ENCODE peak calls at places on chromosomes 16 and 17, in eight cellular contexts. One of them, this sample, is unnamed.

GRCh38 chr16:76614255-76614654 is 337.1 kb downstream of the CNTNAP4 start:
- DNase-seq in EH: no peak
- DNase-seq in cardiac muscle cell: no peak
- DNase-seq in mesothelial cell of epicardium: no peak
- DNase-seq in substantia nigra: no peak
- DNase-seq in A549: no peak
- DNase-seq in NCI-H460: no peak
- DNase-seq in activated CD4-positive, alpha-beta memory T cell treated with anti-CD3 and anti-CD28 coated beads, Interleukin-2, amount 10 ng/mL, durations not matched to agents 7 days and 5 days: no peak
- DNase-seq in this sample: no peak

GRCh38 chr17:50550661-50551432 is 3.9 kb downstream of the SPATA20 start:
- DNase-seq in EH: peak; percentile 82
- DNase-seq in cardiac muscle cell: peak; percentile 94
- DNase-seq in mesothelial cell of epicardium: peak; percentile 78
- DNase-seq in substantia nigra: peak; percentile 45
- DNase-seq in A549: peak; percentile 95
- DNase-seq in NCI-H460: peak; percentile 87
- DNase-seq in activated CD4-positive, alpha-beta memory T cell treated with anti-CD3 and anti-CD28 coated beads, Interleukin-2, amount 10 ng/mL, durations not matched to agents 7 days and 5 days: no peak
- DNase-seq in this sample: peak; percentile 43

GRCh38 chr17:76153640-76154039 is 12.6 kb upstream of the FOXJ1 start:
- DNase-seq in EH: peak; percentile 51
- DNase-seq in cardiac muscle cell: peak; percentile 58
- DNase-seq in mesothelial cell of epicardium: no peak
- DNase-seq in substantia nigra: no peak
- DNase-seq in A549: no peak
- DNase-seq in NCI-H460: no peak
- DNase-seq in activated CD4-positive, alpha-beta memory T cell treated with anti-CD3 and anti-CD28 coated beads, Interleukin-2, amount 10 ng/mL, durations not matched to agents 7 days and 5 days: no peak
- DNase-seq in this sample: no peak

GRCh38 chr17:76223802-76224201 is 16.5 kb downstream of the RNF157 start:
- DNase-seq in EH: no peak
- DNase-seq in cardiac muscle cell: no peak
- DNase-seq in mesothelial cell of epicardium: no peak
- DNase-seq in substantia nigra: no peak
- DNase-seq in A549: no peak
- DNase-seq in NCI-H460: no peak
- DNase-seq in activated CD4-positive, alpha-beta memory T cell treated with anti-CD3 and anti-CD28 coated beads, Interleukin-2, amount 10 ng/mL, durations not matched to agents 7 days and 5 days: no peak
- DNase-seq in this sample: no peak

GRCh38 chr17:44499722-44500121 is 3.5 kb downstream of the GPATCH8 start:
- DNase-seq in EH: no peak
- DNase-seq in cardiac muscle cell: no peak
- DNase-seq in mesothelial cell of epicardium: no peak
- DNase-seq in substantia nigra: no peak
- DNase-seq in A549: no peak
- DNase-seq in NCI-H460: no peak
- DNase-seq in activated CD4-positive, alpha-beta memory T cell treated with anti-CD3 and anti-CD28 coated beads, Interleukin-2, amount 10 ng/mL, durations not matched to agents 7 days and 5 days: no peak
- DNase-seq in this sample: no peak

GRCh38 chr16:19884021-19884485 is 595 bp downstream of the GPRC5B start:
- DNase-seq in EH: no peak
- DNase-seq in cardiac muscle cell: no peak
- DNase-seq in mesothelial cell of epicardium: no peak
- DNase-seq in substantia nigra: no peak
- DNase-seq in A549: no peak
- DNase-seq in NCI-H460: no peak
- DNase-seq in activated CD4-positive, alpha-beta memory T cell treated with anti-CD3 and anti-CD28 coated beads, Interleukin-2, amount 10 ng/mL, durations not matched to agents 7 days and 5 days: no peak
- DNase-seq in this sample: no peak

GRCh38 chr17:82333279-82334171 is at the start of gene SECTM1:
- DNase-seq in EH: peak; percentile 68
- DNase-seq in cardiac muscle cell: peak; percentile 40
- DNase-seq in mesothelial cell of epicardium: no peak
- DNase-seq in substantia nigra: no peak
- DNase-seq in A549: no peak
- DNase-seq in NCI-H460: no peak
- DNase-seq in activated CD4-positive, alpha-beta memory T cell treated with anti-CD3 and anti-CD28 coated beads, Interleukin-2, amount 10 ng/mL, durations not matched to agents 7 days and 5 days: peak; percentile 32
- DNase-seq in this sample: no peak

GRCh38 chr16:14455577-14455976 is 174.5 kb downstream of the PARN start:
- DNase-seq in EH: peak; percentile 78
- DNase-seq in cardiac muscle cell: no peak
- DNase-seq in mesothelial cell of epicardium: no peak
- DNase-seq in substantia nigra: no peak
- DNase-seq in A549: peak; percentile 40
- DNase-seq in NCI-H460: peak; percentile 26
- DNase-seq in activated CD4-positive, alpha-beta memory T cell treated with anti-CD3 and anti-CD28 coated beads, Interleukin-2, amount 10 ng/mL, durations not matched to agents 7 days and 5 days: no peak
- DNase-seq in this sample: no peak

GRCh38 chr17:53499277-53499676 is 323.4 kb upstream of the KIF2B start:
- DNase-seq in EH: no peak
- DNase-seq in cardiac muscle cell: no peak
- DNase-seq in mesothelial cell of epicardium: no peak
- DNase-seq in substantia nigra: no peak
- DNase-seq in A549: no peak
- DNase-seq in NCI-H460: no peak
- DNase-seq in activated CD4-positive, alpha-beta memory T cell treated with anti-CD3 and anti-CD28 coated beads, Interleukin-2, amount 10 ng/mL, durations not matched to agents 7 days and 5 days: no peak
- DNase-seq in this sample: no peak

GRCh38 chr17:43734376-43734775 is 24.2 kb downstream of the SOST start:
- DNase-seq in EH: peak; percentile 75
- DNase-seq in cardiac muscle cell: peak; percentile 92
- DNase-seq in mesothelial cell of epicardium: no peak
- DNase-seq in substantia nigra: no peak
- DNase-seq in A549: no peak
- DNase-seq in NCI-H460: no peak
- DNase-seq in activated CD4-positive, alpha-beta memory T cell treated with anti-CD3 and anti-CD28 coated beads, Interleukin-2, amount 10 ng/mL, durations not matched to agents 7 days and 5 days: no peak
- DNase-seq in this sample: no peak

GRCh38 chr16:23509763-23510153 is 536 bp downstream of the GGA2 start:
- DNase-seq in EH: peak; percentile 62
- DNase-seq in cardiac muscle cell: peak; percentile 38
- DNase-seq in mesothelial cell of epicardium: peak; percentile 40
- DNase-seq in substantia nigra: no peak
- DNase-seq in A549: no peak
- DNase-seq in NCI-H460: no peak
- DNase-seq in activated CD4-positive, alpha-beta memory T cell treated with anti-CD3 and anti-CD28 coated beads, Interleukin-2, amount 10 ng/mL, durations not matched to agents 7 days and 5 days: peak; percentile 49
- DNase-seq in this sample: no peak

GRCh38 chr17:47789611-47790520 is 31.7 kb downstream of the OSBPL7 start:
- DNase-seq in EH: peak; percentile 43
- DNase-seq in cardiac muscle cell: peak; percentile 60
- DNase-seq in mesothelial cell of epicardium: peak; percentile 60
- DNase-seq in substantia nigra: peak; percentile 2
- DNase-seq in A549: peak; percentile 79
- DNase-seq in NCI-H460: peak; percentile 49
- DNase-seq in activated CD4-positive, alpha-beta memory T cell treated with anti-CD3 and anti-CD28 coated beads, Interleukin-2, amount 10 ng/mL, durations not matched to agents 7 days and 5 days: peak; percentile 63
- DNase-seq in this sample: no peak

GRCh38 chr16:85126731-85127662 is 14.7 kb upstream of the CIBAR2 start:
- DNase-seq in EH: peak; percentile 79
- DNase-seq in cardiac muscle cell: peak; percentile 94
- DNase-seq in mesothelial cell of epicardium: no peak
- DNase-seq in substantia nigra: no peak
- DNase-seq in A549: no peak
- DNase-seq in NCI-H460: no peak
- DNase-seq in activated CD4-positive, alpha-beta memory T cell treated with anti-CD3 and anti-CD28 coated beads, Interleukin-2, amount 10 ng/mL, durations not matched to agents 7 days and 5 days: no peak
- DNase-seq in this sample: peak; percentile 34

GRCh38 chr17:82106697-82107305 is 8.8 kb upstream of the FASN start:
- DNase-seq in EH: no peak
- DNase-seq in cardiac muscle cell: no peak
- DNase-seq in mesothelial cell of epicardium: no peak
- DNase-seq in substantia nigra: no peak
- DNase-seq in A549: no peak
- DNase-seq in NCI-H460: no peak
- DNase-seq in activated CD4-positive, alpha-beta memory T cell treated with anti-CD3 and anti-CD28 coated beads, Interleukin-2, amount 10 ng/mL, durations not matched to agents 7 days and 5 days: no peak
- DNase-seq in this sample: no peak

GRCh38 chr17:57638284-57638683 is 106.8 kb downstream of the CCDC182 start:
- DNase-seq in EH: no peak
- DNase-seq in cardiac muscle cell: no peak
- DNase-seq in mesothelial cell of epicardium: no peak
- DNase-seq in substantia nigra: no peak
- DNase-seq in A549: no peak
- DNase-seq in NCI-H460: no peak
- DNase-seq in activated CD4-positive, alpha-beta memory T cell treated with anti-CD3 and anti-CD28 coated beads, Interleukin-2, amount 10 ng/mL, durations not matched to agents 7 days and 5 days: no peak
- DNase-seq in this sample: no peak

GRCh38 chr17:75086496-75087181 is 1.1 kb upstream of the SLC16A5 start:
- DNase-seq in EH: no peak
- DNase-seq in cardiac muscle cell: no peak
- DNase-seq in mesothelial cell of epicardium: no peak
- DNase-seq in substantia nigra: no peak
- DNase-seq in A549: peak; percentile 54
- DNase-seq in NCI-H460: no peak
- DNase-seq in activated CD4-positive, alpha-beta memory T cell treated with anti-CD3 and anti-CD28 coated beads, Interleukin-2, amount 10 ng/mL, durations not matched to agents 7 days and 5 days: no peak
- DNase-seq in this sample: no peak

GRCh38 chr17:44170499-44171201 is at the start of gene ASB16:
- DNase-seq in EH: peak; percentile 61
- DNase-seq in cardiac muscle cell: no peak
- DNase-seq in mesothelial cell of epicardium: no peak
- DNase-seq in substantia nigra: no peak
- DNase-seq in A549: no peak
- DNase-seq in NCI-H460: no peak
- DNase-seq in activated CD4-positive, alpha-beta memory T cell treated with anti-CD3 and anti-CD28 coated beads, Interleukin-2, amount 10 ng/mL, durations not matched to agents 7 days and 5 days: no peak
- DNase-seq in this sample: no peak

GRCh38 chr17:68398731-68399637 is 58.3 kb downstream of the WIPI1 start:
- DNase-seq in EH: peak; percentile 81
- DNase-seq in cardiac muscle cell: peak; percentile 86
- DNase-seq in mesothelial cell of epicardium: no peak
- DNase-seq in substantia nigra: peak; percentile 9
- DNase-seq in A549: peak; percentile 82
- DNase-seq in NCI-H460: peak; percentile 91
- DNase-seq in activated CD4-positive, alpha-beta memory T cell treated with anti-CD3 and anti-CD28 coated beads, Interleukin-2, amount 10 ng/mL, durations not matched to agents 7 days and 5 days: peak; percentile 49
- DNase-seq in this sample: peak; percentile 91

GRCh38 chr17:19000531-19001011 is 4.0 kb downstream of the FAM83G start:
- DNase-seq in EH: peak; percentile 73
- DNase-seq in cardiac muscle cell: peak; percentile 66
- DNase-seq in mesothelial cell of epicardium: no peak
- DNase-seq in substantia nigra: no peak
- DNase-seq in A549: peak; percentile 40
- DNase-seq in NCI-H460: no peak
- DNase-seq in activated CD4-positive, alpha-beta memory T cell treated with anti-CD3 and anti-CD28 coated beads, Interleukin-2, amount 10 ng/mL, durations not matched to agents 7 days and 5 days: no peak
- DNase-seq in this sample: no peak

GRCh38 chr16:21698169-21699032 is 34.6 kb downstream of the OTOA start:
- DNase-seq in EH: no peak
- DNase-seq in cardiac muscle cell: no peak
- DNase-seq in mesothelial cell of epicardium: no peak
- DNase-seq in substantia nigra: no peak
- DNase-seq in A549: no peak
- DNase-seq in NCI-H460: no peak
- DNase-seq in activated CD4-positive, alpha-beta memory T cell treated with anti-CD3 and anti-CD28 coated beads, Interleukin-2, amount 10 ng/mL, durations not matched to agents 7 days and 5 days: no peak
- DNase-seq in this sample: no peak

GRCh38 chr17:57597531-57598453 is 147.3 kb downstream of the CCDC182 start:
- DNase-seq in EH: peak; percentile 81
- DNase-seq in cardiac muscle cell: peak; percentile 86
- DNase-seq in mesothelial cell of epicardium: peak; percentile 66
- DNase-seq in substantia nigra: peak; percentile 41
- DNase-seq in A549: peak; percentile 82
- DNase-seq in NCI-H460: peak; percentile 47
- DNase-seq in activated CD4-positive, alpha-beta memory T cell treated with anti-CD3 and anti-CD28 coated beads, Interleukin-2, amount 10 ng/mL, durations not matched to agents 7 days and 5 days: peak; percentile 47
- DNase-seq in this sample: peak; percentile 82

GRCh38 chr17:79788989-79789942 is 7.6 kb downstream of the CBX8 start:
- DNase-seq in EH: no peak
- DNase-seq in cardiac muscle cell: no peak
- DNase-seq in mesothelial cell of epicardium: no peak
- DNase-seq in substantia nigra: no peak
- DNase-seq in A549: no peak
- DNase-seq in NCI-H460: no peak
- DNase-seq in activated CD4-positive, alpha-beta memory T cell treated with anti-CD3 and anti-CD28 coated beads, Interleukin-2, amount 10 ng/mL, durations not matched to agents 7 days and 5 days: no peak
- DNase-seq in this sample: no peak

GRCh38 chr16:81786321-81786720 is 7.2 kb downstream of the PLCG2 start:
- DNase-seq in EH: peak; percentile 8
- DNase-seq in cardiac muscle cell: no peak
- DNase-seq in mesothelial cell of epicardium: no peak
- DNase-seq in substantia nigra: no peak
- DNase-seq in A549: no peak
- DNase-seq in NCI-H460: no peak
- DNase-seq in activated CD4-positive, alpha-beta memory T cell treated with anti-CD3 and anti-CD28 coated beads, Interleukin-2, amount 10 ng/mL, durations not matched to agents 7 days and 5 days: no peak
- DNase-seq in this sample: no peak

GRCh38 chr16:68564367-68564985 is 25.4 kb downstream of the ZFP90 start:
- DNase-seq in EH: peak; percentile 18
- DNase-seq in cardiac muscle cell: peak; percentile 5
- DNase-seq in mesothelial cell of epicardium: no peak
- DNase-seq in substantia nigra: no peak
- DNase-seq in A549: peak; percentile 35
- DNase-seq in NCI-H460: peak; percentile 16
- DNase-seq in activated CD4-positive, alpha-beta memory T cell treated with anti-CD3 and anti-CD28 coated beads, Interleukin-2, amount 10 ng/mL, durations not matched to agents 7 days and 5 days: no peak
- DNase-seq in this sample: no peak

GRCh38 chr17:29622337-29623282 is at the start of gene CORO6:
- DNase-seq in EH: peak; percentile 67
- DNase-seq in cardiac muscle cell: peak; percentile 59
- DNase-seq in mesothelial cell of epicardium: peak; percentile 75
- DNase-seq in substantia nigra: no peak
- DNase-seq in A549: peak; percentile 50
- DNase-seq in NCI-H460: peak; percentile 25
- DNase-seq in activated CD4-positive, alpha-beta memory T cell treated with anti-CD3 and anti-CD28 coated beads, Interleukin-2, amount 10 ng/mL, durations not matched to agents 7 days and 5 days: peak; percentile 59
- DNase-seq in this sample: no peak

GRCh38 chr16:35711958-35712357 is 2252.5 kb downstream of the TP53TG3F start:
- DNase-seq in EH: no peak
- DNase-seq in cardiac muscle cell: no peak
- DNase-seq in mesothelial cell of epicardium: peak; percentile 6
- DNase-seq in substantia nigra: no peak
- DNase-seq in A549: no peak
- DNase-seq in NCI-H460: no peak
- DNase-seq in activated CD4-positive, alpha-beta memory T cell treated with anti-CD3 and anti-CD28 coated beads, Interleukin-2, amount 10 ng/mL, durations not matched to agents 7 days and 5 days: no peak
- DNase-seq in this sample: no peak

GRCh38 chr16:85759631-85760419 is 8.9 kb upstream of the C16orf74 start:
- DNase-seq in EH: no peak
- DNase-seq in cardiac muscle cell: no peak
- DNase-seq in mesothelial cell of epicardium: no peak
- DNase-seq in substantia nigra: no peak
- DNase-seq in A549: peak; percentile 41
- DNase-seq in NCI-H460: no peak
- DNase-seq in activated CD4-positive, alpha-beta memory T cell treated with anti-CD3 and anti-CD28 coated beads, Interleukin-2, amount 10 ng/mL, durations not matched to agents 7 days and 5 days: peak; percentile 23
- DNase-seq in this sample: no peak

GRCh38 chr17:69828087-69828486 is 246.9 kb upstream of the KCNJ16 start:
- DNase-seq in EH: peak; percentile 63
- DNase-seq in cardiac muscle cell: peak; percentile 24
- DNase-seq in mesothelial cell of epicardium: no peak
- DNase-seq in substantia nigra: no peak
- DNase-seq in A549: no peak
- DNase-seq in NCI-H460: no peak
- DNase-seq in activated CD4-positive, alpha-beta memory T cell treated with anti-CD3 and anti-CD28 coated beads, Interleukin-2, amount 10 ng/mL, durations not matched to agents 7 days and 5 days: no peak
- DNase-seq in this sample: peak; percentile 28

GRCh38 chr16:49337814-49338350 is 35.7 kb upstream of the C16orf78 start:
- DNase-seq in EH: no peak
- DNase-seq in cardiac muscle cell: no peak
- DNase-seq in mesothelial cell of epicardium: no peak
- DNase-seq in substantia nigra: no peak
- DNase-seq in A549: no peak
- DNase-seq in NCI-H460: no peak
- DNase-seq in activated CD4-positive, alpha-beta memory T cell treated with anti-CD3 and anti-CD28 coated beads, Interleukin-2, amount 10 ng/mL, durations not matched to agents 7 days and 5 days: no peak
- DNase-seq in this sample: no peak

GRCh38 chr16:14510939-14511797 is 118.9 kb downstream of the PARN start:
- DNase-seq in EH: peak; percentile 91
- DNase-seq in cardiac muscle cell: peak; percentile 78
- DNase-seq in mesothelial cell of epicardium: no peak
- DNase-seq in substantia nigra: no peak
- DNase-seq in A549: peak; percentile 69
- DNase-seq in NCI-H460: no peak
- DNase-seq in activated CD4-positive, alpha-beta memory T cell treated with anti-CD3 and anti-CD28 coated beads, Interleukin-2, amount 10 ng/mL, durations not matched to agents 7 days and 5 days: no peak
- DNase-seq in this sample: peak; percentile 86

GRCh38 chr17:17062866-17063265 is 20.6 kb downstream of the MPRIP start:
- DNase-seq in EH: no peak
- DNase-seq in cardiac muscle cell: no peak
- DNase-seq in mesothelial cell of epicardium: no peak
- DNase-seq in substantia nigra: peak; percentile 34
- DNase-seq in A549: no peak
- DNase-seq in NCI-H460: no peak
- DNase-seq in activated CD4-positive, alpha-beta memory T cell treated with anti-CD3 and anti-CD28 coated beads, Interleukin-2, amount 10 ng/mL, durations not matched to agents 7 days and 5 days: no peak
- DNase-seq in this sample: no peak

This sample was measured in COLO829.